ENCODE peak calls at places on chromosome 3, in seven cellular contexts. X is RWPE1; N is skeletal muscle cell; A is SHP77 treated with DMSO at 0.1 percent for 48 hours; E is iris pigment epithelial cell; J is stimulated activated CD4-positive, alpha-beta T cell treated with anti-CD3 and anti-CD28 coated beads, TNF-alpha, amount 100 ng/mL, for 1 hour; V is smooth muscle cell of the brain vasculature. Y is an unnamed sample.
A peak's percentile ranks its signal among the peaks of the same experiment; 100 is the strongest.

GRCh38 chr3:193874997-193875593 is 260.9 kb upstream of the HES1 start:
- DNase-seq in X (no peak), N (no peak), A (no peak), E (no peak), J (no peak), V (no peak), Y (no peak)

GRCh38 chr3:50873376-50874157 is 198.8 kb downstream of the DOCK3 start:
- DNase-seq in X (no peak), N (no peak), A (no peak), E (no peak), J (no peak), V (no peak), Y (no peak)

GRCh38 chr3:73508330-73508954 is 116.3 kb downstream of the PDZRN3 start:
- DNase-seq in X (peak; percentile 39), N (no peak), A (peak; percentile 43), E (peak; percentile 69), J (no peak), V (no peak), Y (peak; percentile 39)

GRCh38 chr3:126753191-126754160 is 49.4 kb downstream of the CHCHD6 start:
- DNase-seq in X (peak; percentile 92), N (no peak), A (no peak), E (peak; percentile 51), J (no peak), V (no peak), Y (no peak)

GRCh38 chr3:97823503-97824004 is 1.7 kb downstream of the CRYBG3 start:
- DNase-seq in X (no peak), N (no peak), A (no peak), E (no peak), J (no peak), V (no peak), Y (peak; percentile 67)

GRCh38 chr3:159187232-159187631 is 385.4 kb downstream of the MFSD1 start:
- DNase-seq in X (no peak), N (no peak), A (no peak), E (peak; percentile 91), J (no peak), V (no peak), Y (no peak)

GRCh38 chr3:66778749-66779148 is 219.4 kb upstream of the KBTBD8 start:
- DNase-seq in X (no peak), N (no peak), A (no peak), E (no peak), J (no peak), V (no peak), Y (no peak)

GRCh38 chr3:45244356-45244755 is 18.3 kb upstream of the TMEM158 start:
- DNase-seq in X (no peak), N (no peak), A (no peak), E (peak; percentile 25), J (no peak), V (no peak), Y (no peak)

GRCh38 chr3:129793947-129794318 is 99.6 kb downstream of the TMCC1 start:
- DNase-seq in X (peak; percentile 21), N (no peak), A (no peak), E (no peak), J (no peak), V (no peak), Y (no peak)

GRCh38 chr3:58175429-58176184 is 35.2 kb downstream of the DNASE1L3 start:
- DNase-seq in X (no peak), N (no peak), A (no peak), E (peak; percentile 38), J (no peak), V (no peak), Y (no peak)

GRCh38 chr3:174440741-174441587 is 418.2 kb upstream of the NAALADL2 start:
- DNase-seq in X (peak; percentile 77), N (peak; percentile 81), A (peak; percentile 83), E (peak; percentile 93), J (peak; percentile 32), V (peak; percentile 69), Y (peak; percentile 97)

GRCh38 chr3:65551945-65552344 is 486.8 kb downstream of the MAGI1 start:
- DNase-seq in X (no peak), N (no peak), A (no peak), E (no peak), J (no peak), V (no peak), Y (no peak)

GRCh38 chr3:132786890-132787289 is 64.7 kb upstream of the NPHP3 start:
- DNase-seq in X (no peak), N (no peak), A (no peak), E (no peak), J (no peak), V (no peak), Y (no peak)

GRCh38 chr3:58633157-58633865 is 33.3 kb downstream of the FAM3D start:
- DNase-seq in X (no peak), N (no peak), A (no peak), E (no peak), J (no peak), V (no peak), Y (no peak)

GRCh38 chr3:118972974-118973373 is 61.7 kb downstream of the IGSF11 start:
- DNase-seq in X (no peak), N (no peak), A (no peak), E (no peak), J (no peak), V (no peak), Y (peak; percentile 48)

GRCh38 chr3:141797167-141797773 is 34.1 kb downstream of the GRK7 start:
- DNase-seq in X (no peak), N (peak; percentile 34), A (no peak), E (peak; percentile 44), J (peak; percentile 22), V (peak; percentile 69), Y (no peak)